ENCODE peak calls at places on chromosomes 16 and 17, in six cellular contexts. One of them, this sample, is unnamed.

GRCh38 chr17:66466933-66467367 is 164.5 kb downstream of the PRKCA start:
- DNase-seq in K562: peak
- DNase-seq in HepG2: peak
- DNase-seq in GM12878: no peak
- DNase-seq in H1: no peak
- DNase-seq in GM12892: no peak
- DNase-seq in this sample: no peak

GRCh38 chr17:61507667-61508066 is 55.4 kb downstream of the TBX4 start:
- DNase-seq in K562: no peak
- DNase-seq in HepG2: no peak
- DNase-seq in GM12878: no peak
- DNase-seq in H1: no peak
- DNase-seq in GM12892: no peak
- DNase-seq in this sample: no peak

GRCh38 chr17:81608082-81608481 is 28.8 kb downstream of the NPLOC4 start:
- DNase-seq in K562: no peak
- DNase-seq in HepG2: no peak
- DNase-seq in GM12878: no peak
- DNase-seq in H1: no peak
- DNase-seq in GM12892: no peak
- DNase-seq in this sample: no peak

GRCh38 chr16:17230932-17231581 is 239.7 kb downstream of the XYLT1 start:
- DNase-seq in K562: no peak
- DNase-seq in HepG2: no peak
- DNase-seq in GM12878: no peak
- DNase-seq in H1: no peak
- DNase-seq in GM12892: no peak
- DNase-seq in this sample: no peak

GRCh38 chr17:17321356-17322025 is 18.3 kb downstream of the NT5M start:
- DNase-seq in K562: no peak
- DNase-seq in HepG2: no peak
- DNase-seq in GM12878: no peak
- DNase-seq in H1: no peak
- DNase-seq in GM12892: no peak
- DNase-seq in this sample: no peak

GRCh38 chr17:17859909-17860760 is 23.3 kb upstream of the SREBF1 start:
- DNase-seq in K562: peak
- DNase-seq in HepG2: peak
- DNase-seq in GM12878: no peak
- DNase-seq in H1: peak
- DNase-seq in GM12892: peak
- DNase-seq in this sample: peak

GRCh38 chr17:77353684-77354419 is 213.1 kb downstream of the SEC14L1 start:
- DNase-seq in K562: no peak
- DNase-seq in HepG2: no peak
- DNase-seq in GM12878: no peak
- DNase-seq in H1: no peak
- DNase-seq in GM12892: no peak
- DNase-seq in this sample: no peak

GRCh38 chr17:57926723-57927047 is 28.5 kb downstream of the CUEDC1 start:
- DNase-seq in K562: no peak
- DNase-seq in HepG2: no peak
- DNase-seq in GM12878: no peak
- DNase-seq in H1: no peak
- DNase-seq in GM12892: no peak
- DNase-seq in this sample: no peak

GRCh38 chr16:50173318-50173717 is 20.2 kb downstream of the TENT4B start:
- DNase-seq in K562: no peak
- DNase-seq in HepG2: no peak
- DNase-seq in GM12878: no peak
- DNase-seq in H1: no peak
- DNase-seq in GM12892: no peak
- DNase-seq in this sample: no peak

GRCh38 chr17:81578038-81578441 is 25.9 kb upstream of the FAAP100 start:
- DNase-seq in K562: no peak
- DNase-seq in HepG2: peak
- DNase-seq in GM12878: no peak
- DNase-seq in H1: no peak
- DNase-seq in GM12892: no peak
- DNase-seq in this sample: no peak

GRCh38 chr16:83574388-83574787 is 233.4 kb upstream of the HSBP1 start:
- DNase-seq in K562: no peak
- DNase-seq in HepG2: no peak
- DNase-seq in GM12878: no peak
- DNase-seq in H1: no peak
- DNase-seq in GM12892: no peak
- DNase-seq in this sample: no peak

GRCh38 chr17:18377437-18378204 is at the start of gene EVPLL:
- DNase-seq in K562: no peak
- DNase-seq in HepG2: no peak
- DNase-seq in GM12878: no peak
- DNase-seq in H1: no peak
- DNase-seq in GM12892: no peak
- DNase-seq in this sample: no peak

GRCh38 chr17:57861000-57861736 is 11.3 kb upstream of the MRPS23 start:
- DNase-seq in K562: peak
- DNase-seq in HepG2: peak
- DNase-seq in GM12878: no peak
- DNase-seq in H1: peak
- DNase-seq in GM12892: no peak
- DNase-seq in this sample: no peak

GRCh38 chr17:59381716-59382570 is 50.5 kb downstream of the YPEL2 start:
- DNase-seq in K562: no peak
- DNase-seq in HepG2: no peak
- DNase-seq in GM12878: no peak
- DNase-seq in H1: no peak
- DNase-seq in GM12892: no peak
- DNase-seq in this sample: no peak

GRCh38 chr17:58233547-58233946 is 4.8 kb upstream of the LPO start:
- DNase-seq in K562: no peak
- DNase-seq in HepG2: no peak
- DNase-seq in GM12878: peak
- DNase-seq in H1: no peak
- DNase-seq in GM12892: peak
- DNase-seq in this sample: peak

GRCh38 chr17:2926019-2926650 is 129.9 kb downstream of the RAP1GAP2 start:
- DNase-seq in K562: no peak
- DNase-seq in HepG2: no peak
- DNase-seq in GM12878: no peak
- DNase-seq in H1: no peak
- DNase-seq in GM12892: no peak
- DNase-seq in this sample: no peak

GRCh38 chr17:49224198-49224996 is 6.2 kb downstream of the PHOSPHO1 start:
- DNase-seq in K562: no peak
- DNase-seq in HepG2: no peak
- DNase-seq in GM12878: no peak
- DNase-seq in H1: peak
- DNase-seq in GM12892: no peak
- DNase-seq in this sample: no peak

GRCh38 chr16:392450-393027 is 4.5 kb upstream of the NME4 start:
- DNase-seq in K562: no peak
- DNase-seq in HepG2: no peak
- DNase-seq in GM12878: no peak
- DNase-seq in H1: no peak
- DNase-seq in GM12892: no peak
- DNase-seq in this sample: no peak

GRCh38 chr16:17070882-17071592 is 399.7 kb downstream of the XYLT1 start:
- DNase-seq in K562: no peak
- DNase-seq in HepG2: no peak
- DNase-seq in GM12878: peak
- DNase-seq in H1: peak
- DNase-seq in GM12892: peak
- DNase-seq in this sample: peak

GRCh38 chr17:60390223-60390622 is 1.7 kb downstream of the USP32 start:
- DNase-seq in K562: no peak
- DNase-seq in HepG2: no peak
- DNase-seq in GM12878: no peak
- DNase-seq in H1: no peak
- DNase-seq in GM12892: no peak
- DNase-seq in this sample: no peak

GRCh38 chr17:32621612-32622312 is 135.0 kb downstream of the CDK5R1 start:
- DNase-seq in K562: no peak
- DNase-seq in HepG2: no peak
- DNase-seq in GM12878: no peak
- DNase-seq in H1: no peak
- DNase-seq in GM12892: no peak
- DNase-seq in this sample: no peak

GRCh38 chr16:56551796-56552738 is 12.8 kb upstream of the MT4 start:
- DNase-seq in K562: no peak
- DNase-seq in HepG2: peak
- DNase-seq in GM12878: no peak
- DNase-seq in H1: no peak
- DNase-seq in GM12892: no peak
- DNase-seq in this sample: no peak

GRCh38 chr17:72407336-72408121 is 286.7 kb downstream of the SOX9 start:
- DNase-seq in K562: no peak
- DNase-seq in HepG2: no peak
- DNase-seq in GM12878: no peak
- DNase-seq in H1: no peak
- DNase-seq in GM12892: no peak
- DNase-seq in this sample: no peak

GRCh38 chr16:8474576-8474975 is 115.7 kb downstream of the TMEM114 start:
- DNase-seq in K562: no peak
- DNase-seq in HepG2: no peak
- DNase-seq in GM12878: no peak
- DNase-seq in H1: no peak
- DNase-seq in GM12892: no peak
- DNase-seq in this sample: no peak

GRCh38 chr17:7438050-7438614 is 1.2 kb upstream of the FGF11 start:
- DNase-seq in K562: peak
- DNase-seq in HepG2: no peak
- DNase-seq in GM12878: no peak
- DNase-seq in H1: peak
- DNase-seq in GM12892: no peak
- DNase-seq in this sample: no peak

GRCh38 chr17:7437369-7437863 is 1.9 kb upstream of the FGF11 start:
- DNase-seq in K562: no peak
- DNase-seq in HepG2: no peak
- DNase-seq in GM12878: no peak
- DNase-seq in H1: no peak
- DNase-seq in GM12892: no peak
- DNase-seq in this sample: no peak

GRCh38 chr17:7438656-7439460 is 454 bp upstream of the FGF11 start:
- DNase-seq in K562: no peak
- DNase-seq in HepG2: no peak
- DNase-seq in GM12878: no peak
- DNase-seq in H1: no peak
- DNase-seq in GM12892: no peak
- DNase-seq in this sample: no peak

GRCh38 chr17:7436556-7437368 is 1.5 kb downstream of the TMEM102 start:
- DNase-seq in K562: no peak
- DNase-seq in HepG2: peak
- DNase-seq in GM12878: no peak
- DNase-seq in H1: peak
- DNase-seq in GM12892: no peak
- DNase-seq in this sample: peak

DNA sequence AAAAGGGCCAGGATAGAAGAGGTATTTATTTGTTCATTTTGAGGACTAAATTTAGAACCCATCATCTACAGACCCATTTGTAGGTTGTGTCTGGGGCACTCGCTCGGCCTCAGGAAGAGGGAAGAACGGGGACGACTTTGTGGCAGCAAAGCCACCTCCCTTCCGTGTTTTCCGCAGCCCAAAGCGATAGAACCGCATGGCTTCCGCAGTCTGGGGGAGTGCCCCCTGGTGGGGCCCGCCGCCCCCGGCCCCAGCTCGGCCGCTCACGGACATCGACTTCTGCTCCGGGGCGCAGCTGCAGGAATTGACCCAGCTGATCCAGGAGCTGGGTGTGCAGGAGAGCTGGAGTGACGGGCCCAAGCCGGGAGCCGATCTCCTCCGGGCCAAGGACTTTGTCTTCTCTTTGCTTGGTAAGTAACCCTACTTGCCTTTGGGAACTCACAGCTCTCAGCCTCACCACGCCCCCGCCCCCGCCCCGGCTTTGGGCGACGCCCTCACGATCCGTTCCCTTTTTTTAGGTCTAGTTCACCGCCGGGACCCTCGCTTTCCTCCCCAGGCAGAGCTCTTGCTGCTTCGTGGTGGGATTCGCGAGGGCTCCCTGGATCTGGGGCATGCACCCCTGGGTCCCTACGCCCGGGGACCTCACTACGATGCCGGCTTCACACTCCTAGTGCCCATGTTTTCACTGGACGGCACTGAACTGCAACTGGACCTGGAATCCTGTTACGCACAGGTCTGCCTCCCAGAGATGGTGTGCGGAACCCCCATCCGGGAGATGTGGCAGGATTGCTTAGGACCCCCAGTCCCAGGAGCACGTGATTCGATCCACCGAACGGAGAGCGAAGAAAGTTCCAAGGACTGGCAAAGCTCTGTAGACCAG is 681 bp downstream of the TMEM102 start:
- DNase-seq in K562: peak
- DNase-seq in HepG2: no peak
- DNase-seq in GM12878: no peak
- DNase-seq in H1: peak
- DNase-seq in GM12892: no peak
- DNase-seq in this sample: no peak
- TF ChIP-seq POLR2A in K562: peak
- TF ChIP-seq POLR2A in HepG2: no peak
- TF ChIP-seq POLR2A in GM12878: no peak
- TF ChIP-seq POLR2A in H1: no peak
- TF ChIP-seq POLR2A in GM12892: peak
- TF ChIP-seq POLR2A in this sample: no peak

DNA sequence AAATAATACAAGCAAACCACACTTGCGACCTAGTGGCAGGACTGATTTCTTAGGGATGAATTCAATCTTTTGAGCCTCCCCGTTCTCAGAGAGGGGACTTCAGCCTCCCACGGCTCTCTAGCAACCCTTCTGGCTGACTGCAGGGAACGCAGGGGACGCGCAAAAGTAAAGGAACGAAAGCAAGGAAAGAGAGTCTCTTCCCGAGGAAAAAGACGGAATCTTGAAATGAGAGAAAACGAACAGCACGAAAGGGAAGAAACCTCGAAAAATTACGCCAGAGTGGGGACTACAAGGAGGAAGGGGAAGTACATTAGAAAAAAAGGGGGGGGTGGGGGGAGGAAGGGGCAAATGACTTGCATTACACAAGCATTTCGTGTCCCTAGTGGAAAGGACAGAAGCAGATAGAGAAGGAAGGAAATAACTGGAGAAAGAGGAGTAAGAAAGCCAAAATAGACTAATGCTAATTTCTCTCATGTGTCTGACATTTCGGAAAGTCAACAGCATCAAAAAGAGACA is 1.2 kb downstream of the GRB2 start:
- DNase-seq in K562: peak
- DNase-seq in HepG2: peak
- DNase-seq in GM12878: no peak
- DNase-seq in H1: no peak
- DNase-seq in GM12892: no peak
- DNase-seq in this sample: no peak
- TF ChIP-seq TAF1 in K562: no peak
- TF ChIP-seq TAF1 in HepG2: no peak
- TF ChIP-seq TAF1 in GM12878: no peak
- TF ChIP-seq TAF1 in H1: no peak
- TF ChIP-seq TAF1 in GM12892: no peak
- TF ChIP-seq TAF1 in this sample: no peak

GRCh38 chr16:67779256-67780014 is 26.9 kb downstream of the RANBP10 start:
- DNase-seq in K562: no peak
- DNase-seq in HepG2: no peak
- DNase-seq in GM12878: no peak
- DNase-seq in H1: no peak
- DNase-seq in GM12892: no peak
- DNase-seq in this sample: no peak
- TF ChIP-seq POLR2A in K562: no peak
- TF ChIP-seq POLR2A in HepG2: no peak
- TF ChIP-seq POLR2A in GM12878: no peak
- TF ChIP-seq POLR2A in H1: no peak
- TF ChIP-seq POLR2A in GM12892: no peak
- TF ChIP-seq POLR2A in this sample: no peak

GRCh38 chr16:18984425-18985005 is 781 bp downstream of the TMC7 start:
- DNase-seq in K562: no peak
- DNase-seq in HepG2: no peak
- DNase-seq in GM12878: no peak
- DNase-seq in H1: no peak
- DNase-seq in GM12892: no peak
- DNase-seq in this sample: no peak
- TF ChIP-seq TAF1 in K562: no peak
- TF ChIP-seq TAF1 in HepG2: no peak
- TF ChIP-seq TAF1 in GM12878: no peak
- TF ChIP-seq TAF1 in H1: no peak
- TF ChIP-seq TAF1 in GM12892: no peak
- TF ChIP-seq TAF1 in this sample: no peak

This sample was measured in GM12891.